ENCODE peak calls at places on chromosomes 13 and 19, in four cellular contexts. One of them, this sample, is unnamed.

GRCh38 chr13:22801402-22802003 is 379.3 kb upstream of the SGCG start:
- DNase-seq in fibroblast of mammary gland: peak; percentile 20
- DNase-seq in pancreas: no peak
- DNase-seq in vagina: no peak
- DNase-seq in this sample: peak; percentile 10

GRCh38 chr19:42254083-42254849 is 662 bp downstream of the ERF start:
- DNase-seq in fibroblast of mammary gland: peak; percentile 41
- DNase-seq in pancreas: peak; percentile 72
- DNase-seq in vagina: no peak
- DNase-seq in this sample: peak; percentile 58

GRCh38 chr19:12801466-12802266 is at the start of the genes PRDX2 and THSD8:
- DNase-seq in vagina: no peak
- DNase-seq in pancreas: peak; percentile 84
- DNase-seq in fibroblast of mammary gland: peak; percentile 56
- DNase-seq in this sample: peak; percentile 85

GRCh38 chr13:24688901-24689300 is 8.7 kb downstream of the ATP12A start:
- DNase-seq in vagina: no peak
- DNase-seq in pancreas: no peak
- DNase-seq in fibroblast of mammary gland: no peak
- DNase-seq in this sample: no peak

GRCh38 chr13:33697936-33698335 is 120.0 kb upstream of the RFC3 start:
- DNase-seq in vagina: no peak
- DNase-seq in fibroblast of mammary gland: no peak
- DNase-seq in pancreas: no peak
- DNase-seq in this sample: no peak

GRCh38 chr13:40095695-40096356 is 440.4 kb downstream of the COG6 start:
- DNase-seq in vagina: no peak
- DNase-seq in pancreas: no peak
- DNase-seq in fibroblast of mammary gland: no peak
- DNase-seq in this sample: no peak

GRCh38 chr13:60095300-60095699 is 68.4 kb downstream of the DIAPH3 start:
- DNase-seq in vagina: no peak
- DNase-seq in pancreas: no peak
- DNase-seq in fibroblast of mammary gland: no peak
- DNase-seq in this sample: no peak

GRCh38 chr19:39325778-39326680 is 5.4 kb upstream of the LRFN1 start:
- DNase-seq in pancreas: no peak
- DNase-seq in vagina: no peak
- DNase-seq in fibroblast of mammary gland: peak; percentile 41
- DNase-seq in this sample: peak; percentile 16

GRCh38 chr13:59422646-59423045 is 741.1 kb downstream of the DIAPH3 start:
- DNase-seq in pancreas: no peak
- DNase-seq in vagina: no peak
- DNase-seq in fibroblast of mammary gland: no peak
- DNase-seq in this sample: no peak

GRCh38 chr19:33905473-33905936 is 108.8 kb downstream of the KCTD15 start:
- DNase-seq in pancreas: no peak
- DNase-seq in fibroblast of mammary gland: no peak
- DNase-seq in vagina: no peak
- DNase-seq in this sample: peak; percentile 25

GRCh38 chr19:58471736-58472135 is 4.4 kb upstream of the ZNF446 start:
- DNase-seq in fibroblast of mammary gland: no peak
- DNase-seq in pancreas: no peak
- DNase-seq in vagina: no peak
- DNase-seq in this sample: no peak

GRCh38 chr13:30338331-30338851 is 31.0 kb upstream of the KATNAL1 start:
- DNase-seq in vagina: no peak
- DNase-seq in pancreas: no peak
- DNase-seq in fibroblast of mammary gland: peak; percentile 42
- DNase-seq in this sample: no peak

GRCh38 chr13:87311165-87311564 is 360.0 kb upstream of the SLITRK5 start:
- DNase-seq in vagina: no peak
- DNase-seq in pancreas: no peak
- DNase-seq in fibroblast of mammary gland: no peak
- DNase-seq in this sample: no peak

GRCh38 chr19:45059258-45059965 is 16.9 kb downstream of the ZNF296 start:
- DNase-seq in fibroblast of mammary gland: peak; percentile 85
- DNase-seq in pancreas: peak; percentile 77
- DNase-seq in vagina: no peak
- DNase-seq in this sample: peak; percentile 87

GRCh38 chr13:59689057-59689456 is 474.7 kb downstream of the DIAPH3 start:
- DNase-seq in pancreas: no peak
- DNase-seq in vagina: no peak
- DNase-seq in fibroblast of mammary gland: no peak
- DNase-seq in this sample: no peak

GRCh38 chr19:47776568-47776967 is 1.9 kb upstream of the SELENOW start:
- DNase-seq in vagina: no peak
- DNase-seq in fibroblast of mammary gland: no peak
- DNase-seq in pancreas: no peak
- DNase-seq in this sample: no peak

GRCh38 chr13:85497652-85498051 is 301.6 kb downstream of the SLITRK6 start:
- DNase-seq in fibroblast of mammary gland: peak; percentile 93
- DNase-seq in pancreas: no peak
- DNase-seq in vagina: no peak
- DNase-seq in this sample: peak; percentile 53

DNA sequence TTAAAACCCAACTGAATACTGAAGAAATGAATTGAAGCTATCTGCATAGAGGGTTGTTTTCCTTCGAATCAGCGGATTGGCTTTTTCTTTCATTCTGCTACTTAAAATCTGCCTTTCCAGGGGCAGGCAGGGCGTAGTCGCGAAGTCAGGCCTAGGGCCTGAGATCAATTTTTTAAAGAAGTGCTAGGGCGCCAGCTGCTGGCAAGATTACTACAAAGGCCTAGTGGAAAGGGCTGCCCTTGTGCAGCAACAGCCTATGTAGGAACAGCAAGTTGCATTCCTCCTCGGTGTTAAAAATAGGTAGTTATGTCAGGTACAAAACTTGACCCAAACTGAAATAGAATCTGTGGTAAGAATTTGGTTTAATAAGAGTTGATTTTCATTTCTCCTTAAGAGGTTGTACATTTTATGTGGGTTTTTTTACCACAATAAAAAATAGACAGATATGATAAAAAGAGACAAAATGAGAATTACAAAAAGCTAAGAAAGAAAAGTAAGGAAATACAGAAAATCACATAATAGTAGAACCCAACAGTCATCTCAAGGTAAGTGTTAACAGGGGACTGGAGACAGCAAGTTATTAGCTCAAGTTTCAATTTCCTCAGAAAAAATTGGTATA is 9.5 kb upstream of the URAD start:
- DNase-seq in vagina: no peak
- DNase-seq in fibroblast of mammary gland: peak; percentile 23
- DNase-seq in pancreas: peak; percentile 66
- DNase-seq in this sample: peak; percentile 48
- TF ChIP-seq CTCF in vagina: no peak
- TF ChIP-seq CTCF in fibroblast of mammary gland: peak; percentile 42
- TF ChIP-seq CTCF in pancreas: no peak
- TF ChIP-seq CTCF in this sample: peak; percentile 35

GRCh38 chr13:97367427-97367826 is 66.5 kb upstream of the RAP2A start:
- DNase-seq in pancreas: no peak
- DNase-seq in fibroblast of mammary gland: peak; percentile 84
- DNase-seq in vagina: no peak
- DNase-seq in this sample: peak; percentile 52

GRCh38 chr13:97366172-97366688 is 67.7 kb upstream of the RAP2A start:
- DNase-seq in pancreas: no peak
- DNase-seq in vagina: no peak
- DNase-seq in fibroblast of mammary gland: peak; percentile 22
- DNase-seq in this sample: no peak

GRCh38 chr13:97367016-97367415 is 67.0 kb upstream of the RAP2A start:
- DNase-seq in vagina: no peak
- DNase-seq in pancreas: no peak
- DNase-seq in fibroblast of mammary gland: peak; percentile 74
- DNase-seq in this sample: peak; percentile 23

GRCh38 chr13:97371486-97372109 is 62.4 kb upstream of the RAP2A start:
- DNase-seq in pancreas: no peak
- DNase-seq in fibroblast of mammary gland: no peak
- DNase-seq in vagina: no peak
- DNase-seq in this sample: no peak

GRCh38 chr13:97369269-97369893 is 64.6 kb upstream of the RAP2A start:
- DNase-seq in pancreas: no peak
- DNase-seq in fibroblast of mammary gland: peak; percentile 45
- DNase-seq in vagina: no peak
- DNase-seq in this sample: no peak
- H3K4me3 ChIP-seq in pancreas: peak overlapping the region; percentile 34
- H3K4me3 ChIP-seq in fibroblast of mammary gland: peak overlapping the region; percentile 46
- H3K4me3 ChIP-seq in vagina: peak overlapping the region; percentile 44
- H3K4me3 ChIP-seq in this sample: no peak overlapping the region

GRCh38 chr19:46579286-46579944 is 21.7 kb upstream of the CALM3 start:
- DNase-seq in fibroblast of mammary gland: no peak
- DNase-seq in pancreas: no peak
- DNase-seq in vagina: no peak
- DNase-seq in this sample: peak; percentile 23
- TF ChIP-seq CTCF in fibroblast of mammary gland: no peak
- TF ChIP-seq CTCF in pancreas: peak; percentile 18
- TF ChIP-seq CTCF in vagina: no peak
- TF ChIP-seq CTCF in this sample: peak; percentile 47

DNA sequence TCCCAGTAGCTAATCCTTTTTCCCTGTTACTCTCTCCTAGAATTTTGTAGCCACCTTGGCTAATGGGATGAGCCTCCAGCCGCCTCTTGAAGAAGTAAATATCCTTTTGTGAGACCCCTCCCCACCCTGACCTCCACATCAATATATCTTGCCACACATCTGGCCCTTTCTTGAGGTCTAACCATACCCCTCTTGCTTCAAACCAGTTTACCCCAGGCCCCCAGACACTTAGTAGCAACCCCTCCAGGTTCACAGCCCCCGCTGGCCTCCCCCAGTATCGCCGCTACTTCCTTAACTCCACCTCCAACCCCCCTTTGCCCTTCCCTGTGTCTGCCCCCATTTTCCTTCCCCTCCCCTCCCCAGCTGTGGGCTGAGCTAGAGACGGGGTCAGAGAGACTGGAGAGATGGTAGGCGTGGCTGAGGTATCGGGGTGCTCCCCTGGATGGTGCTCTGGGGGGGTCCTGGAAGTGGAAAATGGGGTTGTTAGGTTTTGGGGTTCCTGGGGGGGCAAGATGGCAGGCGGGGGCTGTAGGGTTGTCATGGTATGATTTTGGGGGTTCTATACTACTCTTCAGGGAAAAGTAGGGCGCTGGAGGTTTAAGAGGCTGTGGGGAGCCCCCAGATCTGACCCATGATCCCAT is 2.9 kb downstream of the PRMT1 start:
- DNase-seq in fibroblast of mammary gland: no peak
- DNase-seq in vagina: no peak
- DNase-seq in pancreas: peak; percentile 29
- DNase-seq in this sample: no peak
- H3K4me3 ChIP-seq in fibroblast of mammary gland: no peak overlapping the region
- H3K4me3 ChIP-seq in vagina: peak overlapping the region; percentile 31
- H3K4me3 ChIP-seq in pancreas: no peak overlapping the region
- H3K4me3 ChIP-seq in this sample: no peak overlapping the region

GRCh38 chr19:50536662-50537305 is 23.1 kb upstream of the ASPDH start:
- DNase-seq in pancreas: no peak
- DNase-seq in vagina: no peak
- DNase-seq in fibroblast of mammary gland: no peak
- DNase-seq in this sample: no peak
- TF ChIP-seq CTCF in pancreas: no peak
- TF ChIP-seq CTCF in vagina: no peak
- TF ChIP-seq CTCF in fibroblast of mammary gland: no peak
- TF ChIP-seq CTCF in this sample: no peak

GRCh38 chr13:112693831-112694497 is 4.1 kb downstream of the ATP11A start:
- DNase-seq in vagina: no peak
- DNase-seq in fibroblast of mammary gland: peak; percentile 83
- DNase-seq in pancreas: no peak
- DNase-seq in this sample: peak; percentile 79
- H3K4me3 ChIP-seq in vagina: no peak overlapping the region
- H3K4me3 ChIP-seq in fibroblast of mammary gland: no peak overlapping the region
- H3K4me3 ChIP-seq in pancreas: no peak overlapping the region
- H3K4me3 ChIP-seq in this sample: no peak overlapping the region

GRCh38 chr19:19343016-19343362 is 22.4 kb downstream of the MAU2 start:
- DNase-seq in fibroblast of mammary gland: no peak
- DNase-seq in pancreas: no peak
- DNase-seq in vagina: no peak
- DNase-seq in this sample: no peak
- TF ChIP-seq CTCF in fibroblast of mammary gland: no peak
- TF ChIP-seq CTCF in pancreas: no peak
- TF ChIP-seq CTCF in vagina: no peak
- TF ChIP-seq CTCF in this sample: no peak

GRCh38 chr13:74056829-74057564 is 77.2 kb downstream of the KLF12 start:
- DNase-seq in pancreas: no peak
- DNase-seq in vagina: no peak
- DNase-seq in fibroblast of mammary gland: no peak
- DNase-seq in this sample: no peak
- H3K4me3 ChIP-seq in pancreas: no peak overlapping the region
- H3K4me3 ChIP-seq in vagina: no peak overlapping the region
- H3K4me3 ChIP-seq in fibroblast of mammary gland: no peak overlapping the region
- H3K4me3 ChIP-seq in this sample: no peak overlapping the region

DNA sequence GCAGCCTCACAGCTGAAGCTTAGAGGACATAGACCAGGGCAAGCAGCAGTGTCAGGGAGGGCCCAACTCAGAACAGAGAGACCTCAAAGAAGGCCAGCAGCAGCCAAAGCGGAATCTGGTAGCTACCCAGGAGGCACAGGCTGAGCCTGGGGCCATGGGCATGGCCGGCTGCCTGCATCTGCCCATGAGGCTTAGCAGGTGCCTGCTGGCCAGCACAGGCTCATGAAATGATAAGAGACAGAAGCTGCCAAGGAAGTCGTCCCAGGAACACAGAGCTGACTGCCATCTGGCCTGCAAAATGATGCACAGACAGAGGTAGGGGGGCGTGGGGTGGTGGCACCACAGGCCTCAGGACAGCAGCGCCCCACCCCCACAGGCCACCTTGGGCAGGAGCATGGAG is 29.2 kb downstream of the TUBA3C start:
- DNase-seq in fibroblast of mammary gland: no peak
- DNase-seq in vagina: no peak
- DNase-seq in pancreas: no peak
- DNase-seq in this sample: no peak
- TF ChIP-seq CTCF in fibroblast of mammary gland: no peak
- TF ChIP-seq CTCF in vagina: no peak
- TF ChIP-seq CTCF in pancreas: no peak
- TF ChIP-seq CTCF in this sample: no peak

This sample was measured in cardiac fibroblast.